ENCODE peak calls at places on chromosomes 4 and X, in five cellular contexts. U is stimulated activated CD8-positive, alpha-beta memory T cell treated with anti-CD3 and anti-CD28 coated beads, Interleukin-15, amount 100 ng/mL, for 48 hours; Y is kidney glomerular epithelial cell; C is activated T-cell treated with anti-CD3 and anti-CD28 coated beads for 48 hours; P is EL. N is an unnamed sample.

GRCh38 chr4:122772311-122772710 is 39.8 kb downstream of the BBS12 start:
- DNase-seq in U (no peak), Y (no peak), C (no peak), P (peak; percentile 85), N (no peak)

GRCh38 chr4:13088726-13089658 is 395.1 kb downstream of the RAB28 start:
- DNase-seq in U (no peak), Y (no peak), C (no peak), P (peak; percentile 1), N (no peak)

GRCh38 chrX:63855896-63856295 is 70.9 kb upstream of the ARHGEF9 start:
- DNase-seq in U (no peak), Y (no peak), C (no peak), P (peak; percentile 72), N (no peak)

GRCh38 chrX:110992611-110993010 is 103.4 kb upstream of the PAK3 start:
- DNase-seq in U (peak; percentile 1), Y (peak; percentile 4), C (no peak), P (peak; percentile 2), N (no peak)

GRCh38 chr4:41930139-41930831 is 4.9 kb upstream of the TMEM33 start:
- DNase-seq in U (no peak), Y (no peak), C (no peak), P (no peak), N (no peak)

GRCh38 chr4:73704314-73705055 is 35.9 kb upstream of the CXCL8 start:
- DNase-seq in U (no peak), Y (peak; percentile 89), C (no peak), P (peak; percentile 98), N (peak; percentile 99)

GRCh38 chrX:29652484-29652883 is 562.9 kb upstream of the MAGEB2 start:
- DNase-seq in U (no peak), Y (peak; percentile 51), C (no peak), P (peak; percentile 39), N (peak; percentile 57)

GRCh38 chr4:154741131-154741530 is 2.7 kb upstream of the LRAT start:
- DNase-seq in U (no peak), Y (no peak), C (no peak), P (no peak), N (no peak)

GRCh38 chrX:153700967-153701366 is 13.2 kb downstream of the SLC6A8 start:
- DNase-seq in U (no peak), Y (no peak), C (no peak), P (no peak), N (no peak)